ENCODE peak calls at places on chromosomes 4 and X, in five cellular contexts. One of them, this sample, is unnamed.
A peak's percentile ranks its signal among the peaks of the same experiment; 100 is the strongest.

GRCh38 chr4:182555997-182556418 is 312.8 kb downstream of the TENM3 start:
- DNase-seq in tibial nerve: no peak
- DNase-seq in HCT116: no peak
- DNase-seq in body of pancreas: no peak
- DNase-seq in HepG2: no peak
- DNase-seq in this sample: no peak

GRCh38 chr4:73021634-73022033 is 47.9 kb downstream of the COX18 start:
- DNase-seq in tibial nerve: no peak
- DNase-seq in body of pancreas: no peak
- DNase-seq in HCT116: peak; percentile 22
- DNase-seq in HepG2: peak; percentile 24
- DNase-seq in this sample: no peak

GRCh38 chr4:18075823-18076433 is 54.4 kb upstream of the LCORL start:
- DNase-seq in HepG2: peak; percentile 56
- DNase-seq in body of pancreas: peak; percentile 12
- DNase-seq in HCT116: peak; percentile 52
- DNase-seq in tibial nerve: no peak
- DNase-seq in this sample: peak; percentile 72

GRCh38 chr4:85391011-85391410 is 83.9 kb upstream of the ARHGAP24 start:
- DNase-seq in HCT116: no peak
- DNase-seq in HepG2: no peak
- DNase-seq in body of pancreas: no peak
- DNase-seq in tibial nerve: no peak
- DNase-seq in this sample: no peak

GRCh38 chrX:133859336-133859735 is 126.1 kb downstream of the GPC3 start:
- DNase-seq in tibial nerve: no peak
- DNase-seq in HCT116: no peak
- DNase-seq in HepG2: no peak
- DNase-seq in body of pancreas: no peak
- DNase-seq in this sample: no peak

GRCh38 chrX:153649915-153650782 is 3.1 kb downstream of the DUSP9 start:
- DNase-seq in HCT116: no peak
- DNase-seq in body of pancreas: no peak
- DNase-seq in HepG2: no peak
- DNase-seq in tibial nerve: no peak
- DNase-seq in this sample: no peak

GRCh38 chr4:6732441-6733357 is 16.7 kb downstream of the BLOC1S4 start:
- DNase-seq in body of pancreas: peak; percentile 37
- DNase-seq in HCT116: peak; percentile 39
- DNase-seq in HepG2: peak; percentile 77
- DNase-seq in tibial nerve: peak; percentile 75
- DNase-seq in this sample: peak; percentile 86

GRCh38 chrX:153728095-153728494 is 3.4 kb downstream of the ABCD1 start:
- DNase-seq in tibial nerve: no peak
- DNase-seq in body of pancreas: no peak
- DNase-seq in HepG2: peak; percentile 37
- DNase-seq in HCT116: no peak
- DNase-seq in this sample: no peak

GRCh38 chrX:55787063-55787462 is 69.5 kb downstream of the RRAGB start:
- DNase-seq in HepG2: no peak
- DNase-seq in tibial nerve: no peak
- DNase-seq in HCT116: no peak
- DNase-seq in body of pancreas: no peak
- DNase-seq in this sample: no peak

GRCh38 chrX:153818571-153819397 is 11.6 kb downstream of the PDZD4 start:
- DNase-seq in HepG2: no peak
- DNase-seq in HCT116: no peak
- DNase-seq in body of pancreas: peak; percentile 57
- DNase-seq in tibial nerve: no peak
- DNase-seq in this sample: no peak

GRCh38 chrX:136310411-136310810 is 9.6 kb downstream of the ADGRG4 start:
- DNase-seq in HepG2: no peak
- DNase-seq in tibial nerve: no peak
- DNase-seq in body of pancreas: no peak
- DNase-seq in HCT116: no peak
- DNase-seq in this sample: no peak

GRCh38 chrX:148612431-148612830 is 112.0 kb downstream of the AFF2 start:
- DNase-seq in body of pancreas: no peak
- DNase-seq in tibial nerve: no peak
- DNase-seq in HepG2: no peak
- DNase-seq in HCT116: no peak
- DNase-seq in this sample: no peak

GRCh38 chr4:88573995-88574394 is 18.3 kb upstream of the HERC3 start:
- DNase-seq in HCT116: peak; percentile 36
- DNase-seq in HepG2: peak; percentile 13
- DNase-seq in body of pancreas: no peak
- DNase-seq in tibial nerve: no peak
- DNase-seq in this sample: no peak

GRCh38 chr4:184355111-184355604 is 119.2 kb downstream of the IRF2 start:
- DNase-seq in HepG2: peak; percentile 89
- DNase-seq in body of pancreas: no peak
- DNase-seq in tibial nerve: peak; percentile 31
- DNase-seq in HCT116: peak; percentile 7
- DNase-seq in this sample: peak; percentile 28

GRCh38 chrX:378443-378842 is 8.3 kb downstream of the PPP2R3B start:
- DNase-seq in tibial nerve: no peak
- DNase-seq in body of pancreas: no peak
- DNase-seq in HepG2: no peak
- DNase-seq in HCT116: no peak
- DNase-seq in this sample: no peak

GRCh38 chrX:51496501-51497291 is at the start of gene NUDT11:
- DNase-seq in body of pancreas: peak; percentile 72
- DNase-seq in tibial nerve: peak; percentile 15
- DNase-seq in HepG2: no peak
- DNase-seq in HCT116: no peak
- DNase-seq in this sample: peak; percentile 83

GRCh38 chr4:124650614-124651013 is 61.9 kb downstream of the ANKRD50 start:
- DNase-seq in HepG2: no peak
- DNase-seq in body of pancreas: no peak
- DNase-seq in HCT116: no peak
- DNase-seq in tibial nerve: no peak
- DNase-seq in this sample: no peak

GRCh38 chrX:14032383-14032782 is 2.7 kb upstream of the GEMIN8 start:
- DNase-seq in body of pancreas: peak; percentile 70
- DNase-seq in HepG2: peak; percentile 13
- DNase-seq in tibial nerve: no peak
- DNase-seq in HCT116: no peak
- DNase-seq in this sample: peak; percentile 55

GRCh38 chr4:46836584-46836983 is 72.5 kb downstream of the COX7B2 start:
- DNase-seq in HCT116: no peak
- DNase-seq in HepG2: no peak
- DNase-seq in tibial nerve: no peak
- DNase-seq in body of pancreas: no peak
- DNase-seq in this sample: no peak

GRCh38 chr4:177302371-177303100 is 7.1 kb upstream of the NEIL3 start:
- DNase-seq in tibial nerve: no peak
- DNase-seq in HepG2: no peak
- DNase-seq in HCT116: no peak
- DNase-seq in body of pancreas: no peak
- DNase-seq in this sample: no peak

GRCh38 chrX:94455782-94456181 is 781.8 kb downstream of the FAM133A start:
- DNase-seq in tibial nerve: no peak
- DNase-seq in body of pancreas: no peak
- DNase-seq in HepG2: no peak
- DNase-seq in HCT116: no peak
- DNase-seq in this sample: no peak

GRCh38 chrX:149497626-149498025 is 7.5 kb downstream of the IDS start:
- DNase-seq in HepG2: no peak
- DNase-seq in body of pancreas: no peak
- DNase-seq in HCT116: no peak
- DNase-seq in tibial nerve: no peak
- DNase-seq in this sample: no peak

GRCh38 chrX:13024911-13025454 is 19.4 kb downstream of the FAM9C start:
- DNase-seq in HCT116: no peak
- DNase-seq in tibial nerve: no peak
- DNase-seq in body of pancreas: no peak
- DNase-seq in HepG2: no peak
- DNase-seq in this sample: no peak

GRCh38 chrX:13774696-13775095 is 40.1 kb downstream of the OFD1 start:
- DNase-seq in HCT116: no peak
- DNase-seq in body of pancreas: no peak
- DNase-seq in HepG2: no peak
- DNase-seq in tibial nerve: no peak
- DNase-seq in this sample: no peak

GRCh38 chr4:99362768-99363167 is 10.2 kb upstream of the ADH1C start:
- DNase-seq in tibial nerve: no peak
- DNase-seq in HepG2: no peak
- DNase-seq in HCT116: no peak
- DNase-seq in body of pancreas: no peak
- DNase-seq in this sample: no peak

GRCh38 chr4:160701671-160702070 is 1462.1 kb downstream of the FSTL5 start:
- DNase-seq in HepG2: no peak
- DNase-seq in HCT116: no peak
- DNase-seq in body of pancreas: no peak
- DNase-seq in tibial nerve: no peak
- DNase-seq in this sample: no peak
- H3K27ac ChIP-seq in HepG2: no peak overlapping the region
- H3K27ac ChIP-seq in HCT116: no peak overlapping the region
- H3K27ac ChIP-seq in body of pancreas: no peak overlapping the region
- H3K27ac ChIP-seq in tibial nerve: no peak overlapping the region
- H3K27ac ChIP-seq in this sample: no peak overlapping the region

DNA sequence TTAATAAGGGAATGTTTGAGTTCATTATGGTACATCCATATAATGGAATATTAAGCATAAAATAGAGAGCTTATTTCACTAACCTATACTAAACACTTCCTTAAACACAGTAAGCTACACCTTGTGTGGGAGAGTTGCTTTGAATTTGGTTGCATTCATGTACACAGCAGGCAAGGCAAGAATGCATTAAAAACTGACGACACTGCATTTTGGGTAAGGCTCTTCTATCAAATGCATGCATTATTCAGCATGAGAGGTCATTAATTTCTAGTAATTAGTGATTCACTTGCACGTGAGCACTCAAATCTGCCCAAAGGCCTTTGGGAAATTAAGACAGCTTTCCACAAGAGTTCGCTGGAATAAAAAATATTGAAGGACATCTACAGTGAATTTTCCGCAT is 8.8 kb upstream of the C1GALT1C1 start:
- DNase-seq in tibial nerve: no peak
- DNase-seq in body of pancreas: no peak
- DNase-seq in HCT116: no peak
- DNase-seq in HepG2: no peak
- DNase-seq in this sample: no peak
- TF ChIP-seq CTCF in tibial nerve: no peak
- TF ChIP-seq CTCF in body of pancreas: no peak
- TF ChIP-seq CTCF in HCT116: no peak
- TF ChIP-seq CTCF in HepG2: no peak
- TF ChIP-seq CTCF in this sample: no peak

DNA sequence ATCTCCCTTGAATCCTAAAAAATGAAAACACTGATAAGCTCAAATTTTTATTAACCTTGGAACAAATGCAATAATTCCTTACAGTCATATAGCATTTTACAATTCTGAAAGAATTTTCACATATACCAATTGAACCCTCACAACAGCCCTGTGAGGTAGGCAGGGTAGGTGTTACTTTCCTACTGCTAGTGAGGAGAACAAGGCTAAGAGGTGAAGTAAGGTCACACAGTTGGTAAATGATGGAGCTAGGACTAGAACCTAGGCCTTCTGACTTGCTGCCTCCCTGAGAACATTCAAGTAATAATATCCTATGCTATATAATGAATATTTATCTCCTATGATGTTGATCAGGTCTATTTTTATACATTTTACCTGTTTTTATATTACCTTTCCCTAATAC is 9.7 kb downstream of the TAF9B start:
- DNase-seq in HepG2: no peak
- DNase-seq in tibial nerve: no peak
- DNase-seq in HCT116: no peak
- DNase-seq in body of pancreas: no peak
- DNase-seq in this sample: no peak
- TF ChIP-seq POLR2A in HepG2: peak; percentile 56
- TF ChIP-seq POLR2A in tibial nerve: no peak
- TF ChIP-seq POLR2A in HCT116: no peak
- TF ChIP-seq POLR2A in body of pancreas: no peak
- TF ChIP-seq POLR2A in this sample: no peak

GRCh38 chr4:147829401-147830101 is 97.7 kb downstream of the ARHGAP10 start:
- DNase-seq in HCT116: no peak
- DNase-seq in tibial nerve: no peak
- DNase-seq in HepG2: no peak
- DNase-seq in body of pancreas: peak; percentile 29
- DNase-seq in this sample: peak; percentile 85
- H3K27ac ChIP-seq in HCT116: no peak overlapping the region
- H3K27ac ChIP-seq in tibial nerve: peak overlapping the region; percentile 90
- H3K27ac ChIP-seq in HepG2: no peak overlapping the region
- H3K27ac ChIP-seq in body of pancreas: peak overlapping the region; percentile 28
- H3K27ac ChIP-seq in this sample: peak overlapping the region; percentile 89

GRCh38 chr4:340011-340410 is 2.4 kb downstream of the ZNF141 start:
- DNase-seq in HCT116: no peak
- DNase-seq in tibial nerve: no peak
- DNase-seq in HepG2: no peak
- DNase-seq in body of pancreas: no peak
- DNase-seq in this sample: no peak
- TF ChIP-seq CTCF in HCT116: no peak
- TF ChIP-seq CTCF in tibial nerve: no peak
- TF ChIP-seq CTCF in HepG2: no peak
- TF ChIP-seq CTCF in body of pancreas: no peak
- TF ChIP-seq CTCF in this sample: no peak

GRCh38 chr4:142120921-142121320 is 484.5 kb downstream of the IL15 start:
- DNase-seq in body of pancreas: no peak
- DNase-seq in HCT116: no peak
- DNase-seq in tibial nerve: no peak
- DNase-seq in HepG2: no peak
- DNase-seq in this sample: no peak

GRCh38 chr4:142121448-142121847 is 485.1 kb downstream of the IL15 start:
- DNase-seq in body of pancreas: no peak
- DNase-seq in HCT116: no peak
- DNase-seq in tibial nerve: no peak
- DNase-seq in HepG2: no peak
- DNase-seq in this sample: no peak

GRCh38 chr4:142126890-142127497 is 490.6 kb downstream of the IL15 start:
- DNase-seq in tibial nerve: peak; percentile 21
- DNase-seq in HepG2: peak; percentile 31
- DNase-seq in body of pancreas: peak; percentile 64
- DNase-seq in HCT116: peak; percentile 66
- DNase-seq in this sample: peak; percentile 76

GRCh38 chr4:142124874-142125273 is 488.5 kb downstream of the IL15 start:
- DNase-seq in tibial nerve: no peak
- DNase-seq in body of pancreas: no peak
- DNase-seq in HCT116: no peak
- DNase-seq in HepG2: no peak
- DNase-seq in this sample: no peak

DNA sequence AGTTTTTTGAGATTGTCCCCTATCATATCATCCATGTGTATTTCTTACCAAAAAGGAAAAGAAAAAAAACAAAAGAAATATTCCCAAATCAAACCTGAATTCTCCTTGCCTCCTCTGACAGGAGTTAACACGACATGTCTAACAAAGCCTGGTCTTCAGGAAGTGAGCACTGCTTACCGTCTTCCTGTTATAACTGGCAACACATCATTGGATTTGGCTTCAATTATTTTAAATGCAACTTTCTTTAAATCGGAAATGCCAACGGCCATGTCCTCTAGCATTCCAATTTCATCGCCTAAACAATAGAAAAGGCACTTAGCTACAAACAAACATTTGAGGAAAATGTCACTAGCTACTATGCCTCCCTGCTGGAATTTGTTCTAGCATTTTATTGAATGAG is 485.6 kb downstream of the IL15 start:
- DNase-seq in HCT116: no peak
- DNase-seq in HepG2: no peak
- DNase-seq in body of pancreas: no peak
- DNase-seq in tibial nerve: no peak
- DNase-seq in this sample: no peak
- TF ChIP-seq POLR2A in HCT116: no peak
- TF ChIP-seq POLR2A in HepG2: no peak
- TF ChIP-seq POLR2A in body of pancreas: no peak
- TF ChIP-seq POLR2A in tibial nerve: no peak
- TF ChIP-seq POLR2A in this sample: no peak